ENCODE peak calls at places on chromosomes 1 and 21, in nine cellular contexts. K is stimulated activated CD4-positive, alpha-beta T cell treated with anti-CD3 and anti-CD28 coated beads, Interleukin-2, amount 100 ng/mL, for 24 hours; B is endothelial cell; M is head of caudate nucleus; O is naive thymus-derived CD8-positive, alpha-beta T cell; X is EL; W is non-pigmented ciliary epithelial cell; Y is effector CD4-positive, alpha-beta T cell; Q is ELR. G is an unnamed sample.

GRCh38 chr1:231139659-231140650 is 21.9 kb upstream of the TRIM67 start:
- DNase-seq in Q (peak; percentile 66), O (no peak), X (peak; percentile 99), M (no peak), K (no peak), B (no peak), Y (no peak), W (peak; percentile 95), G (peak; percentile 97)

GRCh38 chr1:23484253-23485001 is 448 bp upstream of the ASAP3 start:
- DNase-seq in W (no peak), B (peak; percentile 96), X (peak; percentile 93), Y (peak; percentile 86), Q (peak; percentile 87), K (peak; percentile 92), M (peak; percentile 88), O (peak; percentile 90), G (peak; percentile 82)

GRCh38 chr1:98121661-98122060 is 200.8 kb upstream of the DPYD start:
- DNase-seq in B (no peak), M (no peak), X (peak; percentile 7), K (no peak), O (no peak), W (no peak), Y (no peak), Q (peak; percentile 13), G (no peak)

GRCh38 chr1:39955547-39956539 is 898 bp downstream of the MFSD2A start:
- DNase-seq in X (peak; percentile 74), K (peak; percentile 61), O (peak; percentile 20), B (no peak), Y (peak; percentile 11), Q (peak; percentile 78), W (no peak), M (peak; percentile 32), G (peak; percentile 53)

GRCh38 chr1:117231748-117232373 is 21.1 kb upstream of the VTCN1 start:
- DNase-seq in K (no peak), W (no peak), B (no peak), O (no peak), Q (no peak), X (no peak), M (no peak), Y (no peak), G (no peak)

GRCh38 chr1:86779308-86780191 is 75.2 kb downstream of the SH3GLB1 start:
- DNase-seq in M (peak; percentile 74), B (no peak), Y (no peak), O (no peak), X (peak; percentile 30), W (no peak), K (no peak), Q (peak; percentile 38), G (no peak)

GRCh38 chr21:32007461-32007860 is 134.6 kb downstream of the HUNK start:
- DNase-seq in O (no peak), W (no peak), M (no peak), Q (peak; percentile 31), Y (no peak), K (no peak), B (no peak), X (peak; percentile 22), G (peak; percentile 92)

GRCh38 chr1:95396557-95396956 is 162.5 kb downstream of the RWDD3 start:
- DNase-seq in X (no peak), M (no peak), O (no peak), Q (no peak), W (no peak), Y (no peak), B (no peak), K (no peak), G (no peak)

GRCh38 chr1:84505167-84506001 is 802 bp upstream of the SPATA1 start:
- DNase-seq in Y (no peak), B (no peak), O (no peak), W (no peak), Q (peak; percentile 71), K (no peak), M (no peak), X (no peak), G (no peak)

GRCh38 chr1:39378377-39378776 is 113.1 kb upstream of the BMP8A start:
- DNase-seq in W (no peak), M (no peak), Q (peak; percentile 34), X (no peak), K (no peak), O (no peak), Y (no peak), B (no peak), G (no peak)

GRCh38 chr1:160095382-160096105 is 2.9 kb downstream of the IGSF8 start:
- DNase-seq in O (no peak), M (peak; percentile 90), Y (no peak), B (no peak), K (no peak), W (no peak), Q (no peak), X (no peak), G (no peak)

GRCh38 chr1:233565313-233565712 is 48.6 kb upstream of the KCNK1 start:
- DNase-seq in X (no peak), W (no peak), O (no peak), Y (no peak), Q (no peak), M (no peak), B (no peak), K (no peak), G (no peak)

GRCh38 chr1:156502749-156503671 is 2.4 kb upstream of the MEF2D start:
- DNase-seq in X (peak; percentile 89), O (no peak), Q (peak; percentile 97), K (no peak), Y (no peak), B (no peak), M (peak; percentile 73), W (peak; percentile 78), G (peak; percentile 94)

GRCh38 chr1:160205974-160206369 is 788 bp downstream of the PEA15 start:
- DNase-seq in B (no peak), O (peak; percentile 16), Y (peak; percentile 41), X (peak; percentile 80), Q (peak; percentile 90), W (peak; percentile 14), M (peak; percentile 52), K (peak; percentile 58), G (peak; percentile 89)

GRCh38 chr1:183961132-183961531 is 76.4 kb downstream of the COLGALT2 start:
- DNase-seq in X (no peak), Y (no peak), W (no peak), O (no peak), M (no peak), B (no peak), K (no peak), Q (no peak), G (no peak)

GRCh38 chr1:87826639-87827345 is 498.1 kb downstream of the LMO4 start:
- DNase-seq in W (no peak), M (peak; percentile 7), Y (no peak), O (no peak), Q (peak; percentile 50), X (peak; percentile 62), K (no peak), B (no peak), G (no peak)

GRCh38 chr1:18329469-18329868 is 151.3 kb upstream of the KLHDC7A start:
- DNase-seq in Y (no peak), Q (no peak), X (no peak), W (no peak), K (no peak), O (no peak), B (no peak), M (no peak), G (no peak)

GRCh38 chr1:228009116-228009827 is 2.5 kb downstream of the WNT3A start:
- DNase-seq in K (peak; percentile 16), Q (no peak), Y (no peak), M (no peak), W (no peak), B (no peak), O (no peak), X (no peak), G (no peak)

GRCh38 chr1:15188145-15188544 is 34.6 kb downstream of the TMEM51 start:
- DNase-seq in B (no peak), M (no peak), Y (no peak), X (no peak), K (no peak), O (no peak), Q (no peak), W (no peak), G (no peak)

GRCh38 chr21:40616377-40616704 is 230.6 kb downstream of the DSCAM start:
- DNase-seq in X (no peak), K (no peak), M (no peak), O (no peak), W (no peak), B (no peak), Q (no peak), Y (no peak), G (no peak)

GRCh38 chr1:97145321-97145956 is 423.9 kb downstream of the PTBP2 start:
- DNase-seq in Y (no peak), K (no peak), W (peak; percentile 28), M (peak; percentile 68), Q (peak; percentile 22), X (peak; percentile 84), O (no peak), B (no peak), G (peak; percentile 66)

GRCh38 chr1:6329851-6330250 is 63.7 kb downstream of the ACOT7 start:
- DNase-seq in W (no peak), K (no peak), Q (no peak), X (no peak), Y (no peak), B (no peak), M (no peak), O (no peak), G (no peak)